ENCODE peak calls at places on chromosomes 6 and 20, in four cellular contexts. A is adipocyte; U is HEK293T; I is stimulated activated CD8-positive, alpha-beta memory T cell treated with anti-CD3 and anti-CD28 coated beads, Interleukin-2, amount 100 ng/mL, for 1 hour. P is an unnamed sample.

GRCh38 chr6:56766806-56767178 is 124.1 kb upstream of the DST start:
- DNase-seq in U (no peak), A (peak; percentile 74), I (no peak), P (no peak)

GRCh38 chr20:57220187-57221165 is 46.0 kb downstream of the BMP7 start:
- DNase-seq in I (no peak), U (no peak), A (peak; percentile 66), P (peak; percentile 63)

GRCh38 chr20:43409041-43409913 is 48.4 kb upstream of the SRSF6 start:
- DNase-seq in I (no peak), U (peak; percentile 50), A (peak; percentile 61), P (peak; percentile 70)

GRCh38 chr20:10802201-10802600 is 128.4 kb upstream of the JAG1 start:
- DNase-seq in I (no peak), A (peak; percentile 26), U (no peak), P (no peak)

GRCh38 chr20:63413963-63414684 is 53.0 kb upstream of the CHRNA4 start:
- DNase-seq in A (no peak), U (no peak), I (no peak), P (no peak)

GRCh38 chr6:111586554-111586953 is 19.1 kb downstream of the TRAF3IP2 start:
- DNase-seq in U (no peak), I (no peak), A (no peak), P (no peak)

GRCh38 chr6:167932468-167933276 is 64.8 kb upstream of the KIF25 start:
- DNase-seq in A (peak; percentile 9), I (no peak), U (no peak), P (peak; percentile 46)

GRCh38 chr20:7696311-7696710 is 243.9 kb downstream of the HAO1 start:
- DNase-seq in U (no peak), A (no peak), I (no peak), P (peak; percentile 30)

GRCh38 chr6:41538556-41539182 is 7.5 kb upstream of the FOXP4 start:
- DNase-seq in U (no peak), A (no peak), I (no peak), P (peak; percentile 19)

GRCh38 chr6:129890164-129890563 is 29.0 kb upstream of the TMEM244 start:
- DNase-seq in U (no peak), A (peak; percentile 34), I (no peak), P (peak; percentile 20)

GRCh38 chr20:41639630-41640029 is 21.5 kb upstream of the CHD6 start:
- DNase-seq in A (no peak), I (no peak), U (no peak), P (no peak)

GRCh38 chr6:31908791-31909190 is 6.9 kb upstream of the ZBTB12 start:
- DNase-seq in I (no peak), U (no peak), A (peak; percentile 41), P (no peak)

GRCh38 chr20:4869290-4870193 is 131.8 kb downstream of the SLC23A2 start:
- DNase-seq in A (no peak), I (no peak), U (no peak), P (no peak)

GRCh38 chr6:54060286-54060685 is 51.0 kb upstream of the MLIP start:
- DNase-seq in I (no peak), U (no peak), A (peak; percentile 41), P (no peak)

GRCh38 chr20:10672579-10673127 is 1.1 kb downstream of the JAG1 start:
- DNase-seq in A (peak; percentile 76), U (no peak), I (no peak), P (peak; percentile 46)

GRCh38 chr6:112951829-112952228 is 604.7 kb downstream of the RFPL4B start:
- DNase-seq in I (no peak), A (no peak), U (no peak), P (no peak)

GRCh38 chr20:47790032-47790965 is 5.0 kb upstream of the SULF2 start:
- DNase-seq in A (peak; percentile 88), I (no peak), U (no peak), P (peak; percentile 62)

GRCh38 chr6:2141644-2142290 is 103.6 kb downstream of the GMDS start:
- DNase-seq in A (no peak), U (no peak), I (no peak), P (no peak)

GRCh38 chr20:32984631-32985354 is 19.4 kb downstream of the SUN5 start:
- DNase-seq in I (no peak), U (no peak), A (no peak), P (no peak)

GRCh38 chr20:2379511-2380229 is 1.0 kb upstream of the TGM6 start:
- DNase-seq in I (no peak), A (no peak), U (no peak), P (no peak)

GRCh38 chr20:1946762-1947534 is 46.9 kb downstream of the PDYN start:
- DNase-seq in U (no peak), A (peak; percentile 36), I (no peak), P (no peak)

GRCh38 chr6:129646140-129646569 is 63.8 kb downstream of the ARHGAP18 start:
- DNase-seq in I (no peak), A (no peak), U (no peak), P (no peak)

GRCh38 chr6:117505337-117505736 is 22.9 kb downstream of the DCBLD1 start:
- DNase-seq in I (no peak), A (no peak), U (no peak), P (no peak)

GRCh38 chr6:98957440-98957839 is 9.7 kb upstream of the FBXL4 start:
- DNase-seq in A (peak; percentile 57), U (no peak), I (no peak), P (peak; percentile 75)

GRCh38 chr20:31496761-31497295 is 17.4 kb upstream of the HM13 start:
- DNase-seq in U (no peak), A (no peak), I (no peak), P (peak; percentile 62)

GRCh38 chr20:47278907-47279348 is 77.6 kb downstream of the ZMYND8 start:
- DNase-seq in I (no peak), U (no peak), A (no peak), P (no peak)